ENCODE peak calls at places on chromosomes 16 and 17, in seven cellular contexts. Z is AG04450; J is left ventricle myocardium inferior; T is CD4-positive, alpha-beta T cell; R is A549; I is SJCRH30; H is body of pancreas. N is an unnamed sample.

GRCh38 chr16:88985521-88985920 is 8.5 kb upstream of the CBFA2T3 start:
- DNase-seq in Z (no peak), J (no peak), T (no peak), R (no peak), I (no peak), H (no peak), N (no peak)

GRCh38 chr16:72877374-72878028 is 170.4 kb downstream of the ZFHX3 start:
- DNase-seq in Z (no peak), J (no peak), T (no peak), R (peak; percentile 54), I (peak; percentile 50), H (no peak), N (no peak)

GRCh38 chr16:265711-266110 is 10.0 kb downstream of the RGS11 start:
- DNase-seq in Z (no peak), J (no peak), T (no peak), R (no peak), I (peak; percentile 37), H (no peak), N (no peak)

GRCh38 chr16:57473906-57474305 is 11.4 kb downstream of the POLR2C start:
- DNase-seq in Z (no peak), J (no peak), T (no peak), R (no peak), I (no peak), H (no peak), N (no peak)

GRCh38 chr17:14833201-14833773 is 431.8 kb downstream of the PMP22 start:
- DNase-seq in Z (peak; percentile 74), J (no peak), T (no peak), R (no peak), I (no peak), H (no peak), N (no peak)

GRCh38 chr17:16468428-16468992 is 23.5 kb downstream of the LRRC75A start:
- DNase-seq in Z (no peak), J (no peak), T (no peak), R (no peak), I (no peak), H (no peak), N (no peak)

GRCh38 chr16:31181102-31181830 is 1.3 kb downstream of the FUS start:
- DNase-seq in Z (no peak), J (peak; percentile 36), T (no peak), R (no peak), I (peak; percentile 30), H (peak; percentile 17), N (no peak)

GRCh38 chr16:88345031-88345942 is 37.5 kb upstream of the ZNF469 start:
- DNase-seq in Z (no peak), J (peak; percentile 12), T (no peak), R (no peak), I (no peak), H (no peak), N (no peak)

GRCh38 chr17:78276098-78276497 is 44.7 kb downstream of the TMEM235 start:
- DNase-seq in Z (no peak), J (no peak), T (no peak), R (no peak), I (no peak), H (no peak), N (no peak)

GRCh38 chr16:82751020-82751419 is 124.3 kb downstream of the CDH13 start:
- DNase-seq in Z (no peak), J (no peak), T (no peak), R (no peak), I (no peak), H (no peak), N (no peak)

GRCh38 chr16:73183678-73184092 is 135.8 kb upstream of the ZFHX3 start:
- DNase-seq in Z (no peak), J (no peak), T (no peak), R (no peak), I (no peak), H (no peak), N (no peak)

GRCh38 chr16:23579371-23579770 is 16.7 kb downstream of the NDUFAB1 start:
- DNase-seq in Z (no peak), J (no peak), T (no peak), R (no peak), I (no peak), H (no peak), N (no peak)

GRCh38 chr17:38550661-38551060 is 55.1 kb downstream of the SRCIN1 start:
- DNase-seq in Z (no peak), J (peak; percentile 48), T (no peak), R (no peak), I (no peak), H (peak; percentile 45), N (no peak)

GRCh38 chr16:72985148-72985882 is 62.6 kb downstream of the ZFHX3 start:
- DNase-seq in Z (no peak), J (peak; percentile 73), T (no peak), R (no peak), I (peak; percentile 47), H (peak; percentile 53), N (no peak)

GRCh38 chr17:5585814-5586558 is 1.7 kb upstream of the NLRP1 start:
- DNase-seq in Z (no peak), J (no peak), T (no peak), R (no peak), I (no peak), H (no peak), N (no peak)

GRCh38 chr17:82338858-82339633 is 5.5 kb upstream of the SECTM1 start:
- DNase-seq in Z (peak; percentile 30), J (no peak), T (no peak), R (peak; percentile 94), I (peak; percentile 94), H (peak; percentile 38), N (no peak)

GRCh38 chr16:78890496-78890895 is 710.0 kb downstream of the MAF start:
- DNase-seq in Z (no peak), J (no peak), T (no peak), R (no peak), I (no peak), H (no peak), N (no peak)

GRCh38 chr16:117381-118365 is 20.8 kb downstream of the NPRL3 start:
- DNase-seq in Z (no peak), J (peak; percentile 45), T (peak; percentile 61), R (peak; percentile 74), I (peak; percentile 75), H (peak; percentile 69), N (no peak)

GRCh38 chr17:6066183-6066948 is 3.8 kb upstream of the WSCD1 start:
- DNase-seq in Z (no peak), J (no peak), T (no peak), R (no peak), I (no peak), H (no peak), N (no peak)

GRCh38 chr17:28367641-28368305 is 2.3 kb downstream of the VTN start:
- DNase-seq in Z (no peak), J (no peak), T (no peak), R (no peak), I (no peak), H (no peak), N (no peak)

GRCh38 chr17:28365487-28365886 is 488 bp upstream of the SEBOX start:
- DNase-seq in Z (no peak), J (no peak), T (no peak), R (no peak), I (no peak), H (no peak), N (no peak)

GRCh38 chr17:28368306-28368831 is 1.7 kb downstream of the VTN start:
- DNase-seq in Z (no peak), J (no peak), T (no peak), R (no peak), I (no peak), H (no peak), N (no peak)

GRCh38 chr17:28364665-28365363 is at the start of gene SEBOX:
- DNase-seq in Z (no peak), J (no peak), T (no peak), R (no peak), I (no peak), H (no peak), N (no peak)

DNA sequence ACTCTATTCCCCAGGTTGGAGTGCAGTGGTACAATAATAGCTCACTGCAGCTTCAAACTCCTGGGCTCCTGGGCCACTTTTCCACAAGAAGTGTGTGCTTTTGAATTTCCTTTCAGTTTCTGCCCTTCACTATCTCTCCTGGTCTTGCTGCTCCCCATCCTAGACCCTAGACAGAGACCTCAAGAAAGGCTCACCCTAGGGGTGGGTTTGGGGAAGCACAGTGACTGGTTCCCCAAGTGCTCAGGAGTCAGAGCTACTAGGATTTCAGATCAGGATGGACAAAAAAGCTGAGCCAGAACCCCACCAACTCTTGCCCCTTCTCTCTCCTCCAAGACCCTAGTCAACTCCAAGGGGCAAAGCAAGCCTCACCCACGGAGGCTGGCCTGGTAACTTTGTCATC is 1.6 kb upstream of the SEBOX start:
- DNase-seq in Z (no peak), J (no peak), T (no peak), R (no peak), I (no peak), H (no peak), N (no peak)
- H3K27ac ChIP-seq in Z (no peak overlapping the region), J (no peak overlapping the region), T (no peak overlapping the region), R (no peak overlapping the region), I (no peak overlapping the region), H (no peak overlapping the region), N (no peak overlapping the region)

DNA sequence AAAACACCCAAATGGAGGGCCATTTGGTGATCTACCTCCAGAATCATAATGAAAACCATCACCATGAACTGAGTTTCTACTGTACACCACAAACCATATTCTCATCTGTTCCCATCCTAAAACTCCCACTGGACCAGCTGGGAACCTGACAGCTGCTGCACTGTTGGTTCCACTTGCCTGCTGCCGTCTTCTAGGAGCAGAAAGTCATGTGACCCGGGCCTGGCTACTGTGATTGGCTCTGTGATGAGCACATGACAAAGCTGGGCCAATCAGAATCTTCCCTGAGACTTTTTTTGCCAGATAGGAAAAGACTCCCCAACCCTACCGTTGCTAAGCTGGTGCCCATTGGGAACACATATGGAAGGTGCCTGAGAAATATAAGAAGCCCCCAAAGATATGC is 264.2 kb downstream of the MRTFB start:
- DNase-seq in Z (no peak), J (no peak), T (no peak), R (peak; percentile 26), I (peak; percentile 42), H (no peak), N (no peak)
- H3K27ac ChIP-seq in Z (no peak overlapping the region), J (no peak overlapping the region), T (no peak overlapping the region), R (peak overlapping the region; percentile 25), I (no peak overlapping the region), H (no peak overlapping the region), N (no peak overlapping the region)

GRCh38 chr17:81251943-81252301 is 12.8 kb downstream of the NDUFAF8 start:
- DNase-seq in Z (no peak), J (no peak), T (no peak), R (no peak), I (no peak), H (no peak), N (no peak)
- H3K27ac ChIP-seq in Z (no peak overlapping the region), J (peak overlapping the region; percentile 61), T (no peak overlapping the region), R (no peak overlapping the region), I (no peak overlapping the region), H (no peak overlapping the region), N (no peak overlapping the region)

DNA sequence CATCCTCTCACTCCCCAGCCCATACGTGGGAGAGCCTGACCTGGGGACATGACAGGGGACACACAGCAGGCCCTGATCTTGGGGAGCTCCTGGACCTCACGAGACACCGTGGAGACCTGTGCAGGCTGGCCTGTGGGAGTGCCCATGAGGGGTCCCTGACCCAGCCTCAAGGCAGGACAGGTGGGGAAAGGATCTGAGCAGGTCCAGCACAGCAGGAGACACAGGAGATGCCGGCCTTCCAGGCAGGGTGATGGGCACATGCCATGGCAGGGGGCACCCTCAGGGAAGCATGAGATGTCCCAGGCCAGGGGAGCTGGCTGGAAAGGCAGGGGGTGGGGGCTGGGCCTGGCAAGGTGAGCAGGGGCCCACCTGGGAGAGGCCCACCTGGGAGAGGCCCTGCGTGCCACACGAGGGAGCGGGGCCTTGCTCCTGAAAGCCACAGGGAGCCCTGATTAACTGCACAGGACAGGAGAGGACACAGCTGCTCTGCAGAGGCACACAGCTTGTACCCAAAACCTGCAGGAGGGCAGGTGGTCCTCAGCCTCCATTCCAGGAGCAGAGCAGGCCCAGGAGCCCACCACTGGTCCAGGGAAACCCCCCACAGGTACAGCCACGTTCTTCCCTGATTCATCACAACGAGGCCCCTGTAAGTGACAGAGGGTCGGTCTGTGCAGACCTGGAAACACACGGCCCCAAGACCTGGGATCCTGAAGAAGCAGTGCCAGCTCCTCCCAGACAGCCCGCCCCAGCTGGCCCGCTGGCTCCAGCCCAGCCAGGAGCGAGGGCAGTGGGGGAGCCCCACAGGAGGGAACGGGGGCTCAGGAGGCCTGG is 26.6 kb upstream of the KRT17 start:
- DNase-seq in Z (no peak), J (no peak), T (no peak), R (no peak), I (no peak), H (no peak), N (no peak)
- H3K27ac ChIP-seq in Z (no peak overlapping the region), J (no peak overlapping the region), T (no peak overlapping the region), R (peak overlapping the region; percentile 60), I (no peak overlapping the region), H (peak overlapping the region; percentile 51), N (peak overlapping the region; percentile 97)

N was measured in esophagus squamous epithelium.